ENCODE peak calls at places on chromosomes 11 and 22, in ten cellular contexts. Z is adipocyte, S is HCT116, T is right atrium auricular region, H is fibroblast of pulmonary artery, X is retinal pigment epithelial cell, I is lower lobe of right lung, D is IMR-90, G is pancreas, R is astrocyte of the spinal cord. K is an unnamed sample.

GRCh38 chr22:29216873-29217666 is 11.4 kb downstream of the EMID1 start:
- DNase-seq in X (no peak), I (no peak), D (peak), G (peak), H (peak), R (no peak), Z (peak), T (no peak), S (no peak), K (no peak)

GRCh38 chr11:126430581-126431320 is 75.3 kb downstream of the ST3GAL4 start:
- DNase-seq in X (no peak), Z (no peak), D (peak), S (no peak), I (no peak), T (no peak), H (no peak), R (no peak), G (no peak), K (no peak)

GRCh38 chr11:126583594-126583993 is 228.1 kb downstream of the ST3GAL4 start:
- DNase-seq in H (no peak), X (no peak), G (no peak), I (no peak), Z (no peak), S (no peak), D (no peak), R (no peak), T (no peak), K (no peak)

GRCh38 chr22:20227363-20227762 is 40.8 kb downstream of the RTN4R start:
- DNase-seq in H (no peak), D (no peak), T (no peak), Z (no peak), I (no peak), S (no peak), R (no peak), X (no peak), G (no peak), K (no peak)

GRCh38 chr11:111406589-111406988 is 27.5 kb upstream of the POU2AF1 start:
- DNase-seq in Z (peak), X (peak), T (no peak), G (no peak), D (no peak), S (no peak), I (no peak), R (no peak), H (no peak), K (no peak)

GRCh38 chr11:44270403-44271192 is 39.3 kb downstream of the ALX4 start:
- DNase-seq in I (no peak), X (no peak), R (no peak), D (no peak), H (peak), Z (peak), T (no peak), S (no peak), G (peak), K (no peak)

GRCh38 chr22:27705391-27706080 is 96.0 kb downstream of the MN1 start:
- DNase-seq in R (no peak), D (no peak), T (no peak), I (no peak), S (no peak), Z (no peak), H (no peak), X (no peak), G (no peak), K (no peak)

GRCh38 chr11:42315267-42315666 is 855.8 kb upstream of the LRRC4C start:
- DNase-seq in S (no peak), I (no peak), X (peak), G (no peak), H (peak), T (no peak), Z (no peak), D (no peak), R (peak), K (no peak)

GRCh38 chr11:11043676-11044075 is 185.8 kb upstream of the ZBED5 start:
- DNase-seq in S (no peak), X (no peak), T (no peak), R (no peak), I (no peak), G (no peak), H (no peak), D (no peak), Z (no peak), K (no peak)

GRCh38 chr11:115504279-115505158 is at the start of gene CADM1:
- DNase-seq in D (peak), X (peak), H (peak), R (peak), G (peak), Z (peak), S (no peak), I (peak), T (peak), K (peak)

GRCh38 chr11:116813170-116813569 is 9.9 kb downstream of the APOA4 start:
- DNase-seq in T (no peak), G (no peak), S (no peak), D (no peak), I (no peak), Z (no peak), X (no peak), R (no peak), H (no peak), K (no peak)

GRCh38 chr22:48949375-48950149 is 878.1 kb downstream of the BRD1 start:
- DNase-seq in D (no peak), T (peak), R (no peak), Z (no peak), I (no peak), G (peak), H (no peak), X (no peak), S (no peak), K (no peak)

GRCh38 chr11:14623036-14623435 is 20.6 kb upstream of the PDE3B start:
- DNase-seq in G (no peak), I (no peak), T (no peak), D (no peak), Z (no peak), H (no peak), R (no peak), X (no peak), S (no peak), K (no peak)

GRCh38 chr11:17747131-17747955 is 12.8 kb downstream of the KCNC1 start:
- DNase-seq in T (no peak), X (no peak), I (no peak), G (no peak), S (no peak), H (no peak), Z (no peak), R (no peak), D (no peak), K (no peak)

GRCh38 chr22:35590634-35591295 is 26.4 kb downstream of the MB start:
- DNase-seq in H (no peak), X (no peak), S (no peak), I (no peak), R (no peak), T (no peak), G (no peak), Z (no peak), D (no peak), K (no peak)

GRCh38 chr22:29912605-29913398 is 29.8 kb downstream of the MTMR3 start:
- DNase-seq in H (peak), R (peak), T (no peak), I (no peak), D (peak), Z (peak), X (peak), S (no peak), G (no peak), K (peak)

GRCh38 chr22:43002198-43002577 is 12.8 kb downstream of the PACSIN2 start:
- DNase-seq in X (no peak), Z (peak), I (no peak), S (no peak), D (peak), T (no peak), R (peak), H (peak), G (no peak), K (no peak)

GRCh38 chr11:92667446-92668165 is 301.8 kb upstream of the MTNR1B start:
- DNase-seq in D (no peak), Z (no peak), I (no peak), R (no peak), H (no peak), G (no peak), T (no peak), X (no peak), S (no peak), K (no peak)

GRCh38 chr22:49784987-49785614 is 42.6 kb downstream of the BRD1 start:
- DNase-seq in R (no peak), S (no peak), H (no peak), D (no peak), I (no peak), Z (no peak), G (no peak), X (no peak), T (no peak), K (no peak)

GRCh38 chr11:1927151-1928037 is 7.9 kb downstream of the TNNT3 start:
- DNase-seq in G (peak), X (no peak), Z (no peak), I (no peak), T (no peak), D (no peak), R (no peak), H (no peak), S (no peak), K (no peak)

GRCh38 chr11:103803062-103803461 is 233.4 kb upstream of the DDI1 start:
- DNase-seq in Z (no peak), I (no peak), R (peak), T (no peak), S (no peak), H (peak), D (peak), G (no peak), X (peak), K (peak)

GRCh38 chr22:19750666-19751490 is 9.7 kb upstream of the TBX1 start:
- DNase-seq in X (no peak), S (no peak), I (no peak), T (no peak), R (peak), Z (peak), H (no peak), G (no peak), D (peak), K (no peak)

GRCh38 chr11:60641940-60642339 is 57.5 kb upstream of the MS4A8 start:
- DNase-seq in G (no peak), S (no peak), R (no peak), Z (no peak), X (no peak), H (no peak), I (no peak), T (no peak), D (no peak), K (no peak)

GRCh38 chr22:36280379-36280778 is 27.4 kb downstream of the APOL1 start:
- DNase-seq in D (peak), Z (no peak), I (no peak), S (no peak), H (no peak), X (no peak), T (no peak), R (no peak), G (no peak), K (no peak)

GRCh38 chr22:27431896-27432295 is 369.7 kb downstream of the MN1 start:
- DNase-seq in R (no peak), H (no peak), X (no peak), D (peak), T (no peak), I (no peak), G (no peak), Z (no peak), S (no peak), K (no peak)

GRCh38 chr11:68776442-68777235 is 25.3 kb upstream of the TESMIN start:
- DNase-seq in T (no peak), Z (no peak), H (no peak), D (no peak), R (no peak), G (no peak), S (peak), X (no peak), I (no peak), K (no peak)

GRCh38 chr22:47225931-47226633 is 463.6 kb downstream of the TBC1D22A start:
- DNase-seq in D (no peak), I (no peak), X (no peak), H (no peak), S (no peak), R (no peak), T (peak), Z (no peak), G (no peak), K (no peak)

GRCh38 chr11:44627911-44628729 is 62.7 kb downstream of the CD82 start:
- DNase-seq in Z (peak), G (no peak), T (peak), S (no peak), I (peak), H (peak), X (peak), D (peak), R (peak), K (no peak)

GRCh38 chr11:77299528-77299993 is 1.9 kb downstream of the GDPD4 start:
- DNase-seq in Z (no peak), G (no peak), S (peak), R (no peak), D (peak), T (no peak), I (no peak), X (no peak), H (no peak), K (no peak)

GRCh38 chr11:133323354-133323753 is 208.9 kb downstream of the OPCML start:
- DNase-seq in S (no peak), I (no peak), H (no peak), X (no peak), R (no peak), G (no peak), Z (no peak), T (no peak), D (no peak), K (no peak)

GRCh38 chr11:8352852-8353505 is 89.3 kb upstream of the LMO1 start:
- DNase-seq in I (no peak), Z (no peak), R (no peak), G (no peak), H (no peak), D (no peak), S (no peak), T (no peak), X (no peak), K (no peak)

GRCh38 chr22:25497269-25497668 is 67.2 kb upstream of the GRK3 start:
- DNase-seq in G (no peak), S (no peak), R (peak), Z (no peak), H (peak), T (no peak), D (peak), X (peak), I (no peak), K (no peak)

GRCh38 chr11:69293819-69294505 is at the start of gene MYEOV:
- DNase-seq in Z (peak), R (peak), G (no peak), X (no peak), I (peak), T (no peak), D (no peak), H (peak), S (peak), K (no peak)

DNA sequence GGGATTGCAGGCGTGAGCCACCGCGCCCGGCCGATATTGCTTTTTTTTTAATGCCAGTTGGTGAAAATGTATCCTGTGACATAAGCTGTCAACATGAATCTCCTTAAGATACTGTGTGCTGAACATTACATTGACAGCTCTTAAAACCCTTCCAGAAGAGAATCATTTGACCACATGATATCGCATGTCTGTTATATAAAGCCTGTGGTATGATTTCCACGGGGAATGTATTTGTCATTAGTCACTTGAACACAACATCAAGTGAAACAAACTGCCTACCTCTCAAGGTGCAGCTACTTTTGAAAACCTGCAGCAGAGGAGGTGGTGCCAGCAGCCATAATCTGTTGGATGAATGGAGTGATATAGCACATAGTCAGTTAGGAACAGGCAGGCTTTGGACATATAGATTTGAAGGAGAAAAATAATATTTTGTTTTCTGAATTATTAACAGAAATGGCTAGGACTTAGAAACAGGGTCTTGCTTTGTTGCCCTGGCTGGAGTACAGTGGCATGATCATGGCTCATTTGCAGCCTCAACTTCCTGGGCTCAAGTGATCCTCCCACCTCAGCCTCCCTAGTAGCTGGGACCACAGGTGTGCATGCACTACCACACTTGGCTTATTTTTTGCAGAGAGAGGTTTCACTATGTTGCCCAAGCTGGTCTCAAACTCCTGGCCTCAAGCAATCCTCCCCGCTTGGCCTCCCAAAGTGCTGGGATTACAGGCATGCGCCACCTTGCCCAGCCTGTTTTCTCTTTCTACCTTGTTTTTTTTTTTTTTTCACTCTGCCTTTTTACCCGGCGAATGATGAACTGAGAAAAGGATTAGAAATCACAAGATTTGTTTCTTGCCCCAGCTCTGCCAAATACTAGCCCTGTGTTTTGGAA is 67.3 kb downstream of the BCL2L13 start:
- DNase-seq in R (no peak), I (no peak), G (no peak), Z (no peak), X (no peak), S (no peak), T (no peak), D (peak), H (no peak), K (no peak)
- H3K4me3 ChIP-seq in R (peak), I (peak), G (no peak), Z (peak), X (peak), S (no peak), T (no peak), D (peak), H (peak), K (peak)

GRCh38 chr11:6629892-6630631 is 10.8 kb upstream of the TPP1 start:
- DNase-seq in H (no peak), G (peak), T (no peak), Z (no peak), D (no peak), I (no peak), X (no peak), S (no peak), R (no peak), K (no peak)
- H3K4me3 ChIP-seq in H (no peak), G (peak), T (no peak), Z (no peak), D (no peak), I (peak), X (no peak), S (no peak), R (no peak), K (peak)

GRCh38 chr22:23503736-23504440 is 76.2 kb downstream of the IGLL1 start:
- DNase-seq in H (no peak), D (no peak), G (peak), I (peak), Z (no peak), S (no peak), X (no peak), R (no peak), T (no peak), K (no peak)

GRCh38 chr22:23503142-23503541 is 76.9 kb downstream of the IGLL1 start:
- DNase-seq in X (no peak), Z (no peak), T (no peak), H (no peak), D (no peak), S (no peak), I (peak), R (no peak), G (no peak), K (no peak)

GRCh38 chr22:23501244-23501643 is 78.8 kb downstream of the IGLL1 start:
- DNase-seq in I (peak), G (no peak), D (no peak), T (no peak), R (no peak), X (no peak), H (no peak), Z (no peak), S (no peak), K (no peak)

GRCh38 chr22:23501708-23502107 is 78.4 kb downstream of the IGLL1 start:
- DNase-seq in R (no peak), H (no peak), T (no peak), Z (no peak), D (no peak), I (peak), X (no peak), S (no peak), G (no peak), K (no peak)

DNA sequence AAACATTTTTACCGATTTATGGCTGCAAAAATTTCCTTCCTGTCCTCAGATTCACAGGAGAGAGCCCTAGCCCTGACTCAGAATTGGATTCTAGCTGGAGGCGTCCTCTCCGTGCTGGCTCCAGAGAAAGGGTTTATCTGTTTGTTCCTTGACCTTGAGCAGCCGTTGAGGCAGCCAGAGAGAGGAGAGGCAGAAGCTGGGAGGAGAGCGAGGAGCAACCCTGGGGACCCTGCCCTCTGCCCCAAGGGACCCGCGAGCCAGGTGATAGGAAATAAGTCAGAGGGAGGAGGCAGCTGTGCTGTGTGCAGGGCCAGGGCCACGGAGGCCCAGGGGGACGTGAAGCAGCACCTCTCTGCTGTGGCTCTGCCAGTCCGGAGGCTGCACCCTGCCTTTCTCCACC is 75.6 kb downstream of the IGLL1 start:
- DNase-seq in Z (peak), I (peak), D (no peak), S (no peak), T (no peak), R (no peak), H (peak), X (no peak), G (peak), K (no peak)
- H3K4me3 ChIP-seq in Z (no peak), I (no peak), D (no peak), S (no peak), T (no peak), R (no peak), H (no peak), X (no peak), G (no peak), K (no peak)

GRCh38 chr11:67586568-67587250 is 3.1 kb downstream of the GSTP1 start:
- DNase-seq in T (no peak), S (no peak), G (no peak), I (no peak), X (no peak), H (no peak), R (no peak), D (no peak), Z (no peak), K (no peak)
- H3K4me3 ChIP-seq in T (no peak), S (no peak), G (no peak), I (no peak), X (no peak), H (no peak), R (no peak), D (no peak), Z (no peak), K (no peak)

K was measured in epithelial cell of proximal tubule.